ENCODE peak calls at places on chromosomes 5 and 9, in five cellular contexts. Z is HTR-8/SVneo, M is NCI-H1092 treated with DMSO at 0.1 percent for 48 hours, N is GM13977, C is Karpas-422. X is an unnamed sample.
A peak's percentile ranks its signal among the peaks of the same experiment; 100 is the strongest.

GRCh38 chr5:45741110-45741509 is 44.9 kb upstream of the HCN1 start:
- DNase-seq in Z (no peak), C (no peak), N (no peak), M (no peak), X (no peak)

GRCh38 chr9:107214915-107215314 is 68.2 kb upstream of the RAD23B start:
- DNase-seq in M (no peak), C (peak; percentile 5), Z (no peak), N (no peak), X (no peak)

GRCh38 chr9:34988218-34989055 is 1.1 kb upstream of the DNAJB5 start:
- DNase-seq in M (peak; percentile 70), Z (no peak), C (peak; percentile 57), N (no peak), X (no peak)

GRCh38 chr5:110968246-110969005 is 103.1 kb upstream of the TSLP start:
- DNase-seq in M (no peak), N (no peak), Z (no peak), C (no peak), X (no peak)

GRCh38 chr5:10243660-10244240 is 5.9 kb downstream of the ATPSCKMT start:
- DNase-seq in M (no peak), Z (no peak), N (no peak), C (no peak), X (no peak)

GRCh38 chr5:115844321-115844817 is 2.6 kb downstream of the AP3S1 start:
- DNase-seq in C (peak; percentile 52), N (no peak), M (no peak), Z (no peak), X (no peak)

GRCh38 chr9:104068546-104068945 is 25.6 kb upstream of the SMC2 start:
- DNase-seq in C (no peak), M (no peak), Z (no peak), N (no peak), X (no peak)

GRCh38 chr9:136196465-136197371 is 8.2 kb downstream of the LHX3 start:
- DNase-seq in C (peak; percentile 74), N (no peak), Z (no peak), M (no peak), X (no peak)

GRCh38 chr5:171842006-171842776 is 56.6 kb downstream of the SMIM23 start:
- DNase-seq in N (no peak), C (no peak), M (no peak), Z (no peak), X (no peak)

GRCh38 chr5:77893225-77893860 is 117.2 kb upstream of the TBCA start:
- DNase-seq in N (no peak), Z (peak; percentile 84), M (no peak), C (no peak), X (no peak)

GRCh38 chr5:157456301-157456700 is 3.7 kb upstream of the NIPAL4 start:
- DNase-seq in N (no peak), M (no peak), Z (no peak), C (no peak), X (no peak)

GRCh38 chr5:7015586-7016256 is 302.5 kb downstream of the TENT4A start:
- DNase-seq in N (no peak), C (peak; percentile 51), Z (no peak), M (peak; percentile 4), X (no peak)

X was measured in GM10248.